ENCODE peak calls at places on chromosomes 5 and 9, in seven cellular contexts. M, X, C, H, J, Z and W are unnamed samples.

GRCh38 chr5:33738097-33738496 is 153.7 kb downstream of the ADAMTS12 start:
- DNase-seq in M (no peak), X (no peak), C (no peak), H (no peak), J (no peak), Z (no peak), W (no peak)

GRCh38 chr9:18689881-18690280 is 215.9 kb downstream of the ADAMTSL1 start:
- DNase-seq in M (no peak), X (no peak), C (no peak), H (no peak), J (no peak), Z (no peak), W (peak)

GRCh38 chr5:108295588-108296368 is 86.1 kb downstream of the FBXL17 start:
- DNase-seq in M (no peak), X (no peak), C (peak), H (peak), J (no peak), Z (no peak), W (no peak)

GRCh38 chr5:127492854-127493738 is 24.3 kb upstream of the PRRC1 start:
- DNase-seq in M (no peak), X (no peak), C (peak), H (peak), J (no peak), Z (no peak), W (peak)

GRCh38 chr5:178069909-178070308 is 43.4 kb upstream of the N4BP3 start:
- DNase-seq in M (no peak), X (peak), C (peak), H (peak), J (no peak), Z (no peak), W (no peak)

GRCh38 chr9:128048663-128049062 is 18.5 kb downstream of the NAIF1 start:
- DNase-seq in M (no peak), X (no peak), C (no peak), H (no peak), J (no peak), Z (no peak), W (no peak)

GRCh38 chr5:133309166-133309791 is 257.5 kb downstream of the HSPA4 start:
- DNase-seq in M (no peak), X (no peak), C (no peak), H (no peak), J (no peak), Z (no peak), W (no peak)

GRCh38 chr5:146645382-146645781 is 129.4 kb upstream of the GPR151 start:
- DNase-seq in M (no peak), X (no peak), C (no peak), H (no peak), J (no peak), Z (no peak), W (no peak)

GRCh38 chr9:97367729-97368128 is 44.2 kb upstream of the TDRD7 start:
- DNase-seq in M (no peak), X (no peak), C (no peak), H (no peak), J (no peak), Z (no peak), W (peak)

GRCh38 chr9:15137089-15137488 is 169.9 kb downstream of the TTC39B start:
- DNase-seq in M (no peak), X (no peak), C (no peak), H (no peak), J (no peak), Z (no peak), W (no peak)

GRCh38 chr5:177484902-177485549 is 11.6 kb upstream of the DBN1 start:
- DNase-seq in M (no peak), X (peak), C (peak), H (no peak), J (no peak), Z (no peak), W (no peak)

DNA sequence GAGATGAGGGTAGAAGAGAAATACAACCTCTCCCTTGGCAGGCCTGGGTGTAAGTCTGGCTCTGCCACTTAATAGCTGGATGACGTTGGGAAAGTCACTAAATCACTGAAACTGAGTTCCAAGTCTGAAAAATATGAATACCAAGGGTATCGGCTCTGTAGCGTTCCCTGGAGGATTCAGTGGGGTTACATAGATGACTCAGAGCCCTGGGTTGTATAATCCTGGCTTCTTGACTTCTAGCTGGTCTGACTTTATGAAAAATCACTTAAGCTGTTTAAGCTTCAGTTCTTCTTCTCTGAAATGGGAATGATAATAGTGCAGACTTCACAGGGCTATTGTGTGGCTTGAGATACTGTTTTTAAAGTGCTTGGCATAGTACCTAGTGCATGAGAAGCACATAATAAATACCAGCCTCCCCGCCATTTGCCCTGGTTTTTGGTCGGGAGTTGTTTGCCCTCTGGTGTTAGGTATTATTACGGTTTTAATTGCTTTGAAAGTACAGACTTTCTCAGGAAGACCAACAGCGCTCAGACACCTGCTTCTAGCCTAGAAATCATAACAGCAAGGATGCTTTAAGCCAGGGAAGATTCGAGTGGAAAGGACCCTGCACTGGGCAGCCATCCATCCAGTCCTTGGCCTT is 43.0 kb downstream of the CYFIP2 start:
- DNase-seq in M (no peak), X (no peak), C (peak), H (no peak), J (no peak), Z (no peak), W (no peak)
- TF ChIP-seq CTCF in M (no peak), X (no peak), C (peak), H (no peak), J (no peak), Z (peak), W (no peak)

GRCh38 chr9:135673941-135674340 is 10.8 kb downstream of the LCN9 start:
- DNase-seq in M (no peak), X (peak), C (no peak), H (no peak), J (no peak), Z (no peak), W (no peak)

GRCh38 chr9:135671591-135672041 is 8.5 kb downstream of the LCN9 start:
- DNase-seq in M (no peak), X (peak), C (no peak), H (no peak), J (no peak), Z (no peak), W (no peak)

GRCh38 chr9:135676891-135677290 is 13.8 kb downstream of the LCN9 start:
- DNase-seq in M (no peak), X (no peak), C (no peak), H (no peak), J (no peak), Z (no peak), W (no peak)

GRCh38 chr9:135677641-135678168 is 14.6 kb downstream of the LCN9 start:
- DNase-seq in M (no peak), X (no peak), C (no peak), H (no peak), J (no peak), Z (no peak), W (no peak)

DNA sequence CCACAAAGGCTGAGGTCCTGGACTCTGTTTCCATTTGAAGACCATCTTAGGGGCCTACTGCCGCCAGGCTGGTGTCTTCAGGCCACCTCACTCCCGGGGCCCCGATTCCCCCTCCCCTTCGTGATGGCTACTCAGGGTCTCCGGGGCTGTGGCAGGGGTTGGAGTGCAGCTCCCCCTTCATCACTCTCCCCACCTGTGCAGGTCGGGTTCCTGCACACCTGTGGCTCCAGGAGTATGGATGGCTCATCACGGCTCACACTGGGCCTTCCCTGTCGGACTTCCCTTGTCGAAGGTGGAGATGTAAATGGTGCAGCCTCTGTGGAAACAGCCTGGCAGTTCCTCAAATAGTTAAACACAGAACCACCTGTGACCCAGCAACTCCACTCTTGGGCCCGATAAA is 11.9 kb downstream of the LCN9 start:
- DNase-seq in M (no peak), X (no peak), C (no peak), H (no peak), J (no peak), Z (no peak), W (no peak)
- TF ChIP-seq CTCF in M (no peak), X (no peak), C (no peak), H (no peak), J (no peak), Z (no peak), W (no peak)

GRCh38 chr9:137881591-137882505 is 4.3 kb downstream of the CACNA1B start:
- DNase-seq in M (no peak), X (no peak), C (no peak), H (no peak), J (no peak), Z (no peak), W (no peak)
- TF ChIP-seq CTCF in M (no peak), X (no peak), C (no peak), H (no peak), J (no peak), Z (no peak), W (no peak)

GRCh38 chr5:154284433-154284832 is 93.9 kb downstream of the GALNT10 start:
- DNase-seq in M (no peak), X (no peak), C (no peak), H (no peak), J (no peak), Z (no peak), W (peak)
- TF ChIP-seq CTCF in M (no peak), X (no peak), C (no peak), H (no peak), J (no peak), Z (no peak), W (no peak)

DNA sequence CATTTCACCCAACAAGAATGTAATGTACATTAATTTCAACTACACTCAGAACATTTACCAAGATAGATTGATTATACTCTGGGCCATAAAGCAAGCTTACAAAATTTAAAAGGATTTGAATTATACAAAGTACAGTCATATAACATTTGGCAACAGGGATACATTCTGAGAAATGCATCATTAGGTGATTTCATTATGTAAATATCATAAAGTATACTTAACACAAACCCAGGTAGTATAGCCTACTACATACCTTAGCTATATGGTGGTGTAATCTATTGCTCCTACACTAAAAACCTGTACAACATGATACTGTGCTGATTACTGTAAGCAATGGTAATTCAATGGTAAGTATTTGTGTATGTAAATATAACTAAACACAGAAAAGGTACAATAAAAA is 202.9 kb downstream of the MPDZ start:
- DNase-seq in M (no peak), X (no peak), C (peak), H (no peak), J (no peak), Z (no peak), W (no peak)
- TF ChIP-seq CTCF in M (no peak), X (no peak), C (no peak), H (no peak), J (no peak), Z (no peak), W (no peak)

GRCh38 chr9:9917400-9917799 is 695.4 kb downstream of the PTPRD start:
- DNase-seq in M (no peak), X (no peak), C (no peak), H (no peak), J (no peak), Z (no peak), W (no peak)

GRCh38 chr9:9914174-9914573 is 698.6 kb downstream of the PTPRD start:
- DNase-seq in M (no peak), X (peak), C (no peak), H (no peak), J (no peak), Z (no peak), W (no peak)

GRCh38 chr9:9913276-9913832 is 699.4 kb downstream of the PTPRD start:
- DNase-seq in M (no peak), X (no peak), C (no peak), H (no peak), J (no peak), Z (no peak), W (no peak)

GRCh38 chr9:9912459-9912858 is 700.3 kb downstream of the PTPRD start:
- DNase-seq in M (no peak), X (no peak), C (no peak), H (peak), J (no peak), Z (no peak), W (no peak)
- TF ChIP-seq CTCF in M (peak), X (no peak), C (peak), H (no peak), J (no peak), Z (no peak), W (peak)

GRCh38 chr5:144295284-144295683 is 124.6 kb downstream of the KCTD16 start:
- DNase-seq in M (no peak), X (no peak), C (no peak), H (no peak), J (no peak), Z (no peak), W (no peak)
- TF ChIP-seq CTCF in M (no peak), X (no peak), C (no peak), H (no peak), J (no peak), Z (no peak), W (no peak)

DNA sequence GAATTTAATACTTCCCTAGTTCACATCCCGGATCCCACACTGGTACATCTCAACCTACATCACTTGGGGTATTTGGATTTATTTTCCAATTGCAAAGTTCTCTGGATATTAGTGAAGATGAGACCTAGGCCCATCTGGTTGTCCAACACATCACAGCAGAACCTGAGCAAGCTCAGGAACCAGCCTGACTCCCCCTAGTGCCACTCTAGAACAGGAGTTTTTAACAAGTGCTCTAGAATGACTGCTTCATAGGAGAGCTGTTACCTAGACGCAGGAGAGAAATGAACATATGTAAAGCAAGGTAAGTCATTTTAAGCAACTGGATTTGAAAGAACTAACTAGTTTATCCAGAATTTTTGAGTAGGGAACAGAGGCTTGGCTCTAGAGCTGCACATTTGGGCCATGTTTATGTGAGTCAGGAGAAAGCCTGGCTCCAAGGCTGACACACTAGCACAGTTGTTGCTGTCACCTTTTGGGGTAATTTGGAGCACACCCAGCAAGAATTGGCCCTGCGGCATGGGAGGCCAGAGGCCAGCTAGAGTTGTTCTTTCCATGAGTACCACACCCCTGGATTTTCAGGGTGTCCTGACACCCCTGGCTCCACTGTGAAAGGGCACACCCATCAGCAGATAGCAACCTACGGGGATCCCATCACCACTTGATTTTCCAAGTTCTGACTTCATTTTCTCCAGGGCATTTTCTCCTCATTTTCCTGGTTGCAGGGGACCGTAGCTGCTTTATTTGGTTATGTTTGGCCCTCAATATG is 110.9 kb upstream of the LPAR1 start:
- DNase-seq in M (no peak), X (no peak), C (peak), H (no peak), J (no peak), Z (peak), W (no peak)
- TF ChIP-seq CTCF in M (no peak), X (no peak), C (peak), H (no peak), J (no peak), Z (no peak), W (peak)